ENCODE peak calls at places on chromosome 14, in six cellular contexts. A, B, T, W, L and V are unnamed samples.
A peak's percentile ranks its signal among the peaks of the same experiment; 100 is the strongest.

GRCh38 chr14:88961214-88961613 is 136.8 kb downstream of the TTC8 start:
- DNase-seq in A (no peak), B (no peak), T (no peak), W (no peak), L (no peak), V (no peak)

GRCh38 chr14:101474563-101475467 is 86.5 kb upstream of the DIO3 start:
- DNase-seq in A (peak; percentile 19), B (no peak), T (no peak), W (no peak), L (peak; percentile 14), V (no peak)

GRCh38 chr14:24297190-24297964 is 2.2 kb downstream of the DHRS1 start:
- DNase-seq in A (no peak), B (peak; percentile 64), T (no peak), W (no peak), L (no peak), V (no peak)

GRCh38 chr14:33512201-33512600 is 438.7 kb downstream of the EGLN3 start:
- DNase-seq in A (no peak), B (no peak), T (no peak), W (no peak), L (no peak), V (no peak)

GRCh38 chr14:20697273-20698017 is 8.9 kb downstream of the ANG start:
- DNase-seq in A (peak; percentile 79), B (peak; percentile 79), T (no peak), W (no peak), L (peak; percentile 81), V (no peak)

GRCh38 chr14:50533806-50534205 is 1.4 kb upstream of the MAP4K5 start:
- DNase-seq in A (no peak), B (no peak), T (no peak), W (no peak), L (no peak), V (no peak)

GRCh38 chr14:58914271-58914855 is 274.1 kb upstream of the DAAM1 start:
- DNase-seq in A (no peak), B (no peak), T (no peak), W (no peak), L (no peak), V (no peak)

GRCh38 chr14:62674833-62675232 is 370.4 kb downstream of the KCNH5 start:
- DNase-seq in A (no peak), B (no peak), T (no peak), W (no peak), L (no peak), V (no peak)

GRCh38 chr14:48096869-48097268 is 421.5 kb upstream of the MDGA2 start:
- DNase-seq in A (no peak), B (no peak), T (no peak), W (no peak), L (no peak), V (no peak)

GRCh38 chr14:100240725-100241032 is 1.7 kb downstream of the YY1 start:
- DNase-seq in A (no peak), B (no peak), T (no peak), W (no peak), L (no peak), V (no peak)
- H3K4me1 ChIP-seq in A (peaks cover 68% of the 10 kb centered on the region), B (peaks cover 48% of the 10 kb centered on the region), T (peaks cover 2% of the 10 kb centered on the region), W (no peaks in the 10 kb centered on the region), L (peaks cover 30% of the 10 kb centered on the region), V (peaks cover 71% of the 10 kb centered on the region)

DNA sequence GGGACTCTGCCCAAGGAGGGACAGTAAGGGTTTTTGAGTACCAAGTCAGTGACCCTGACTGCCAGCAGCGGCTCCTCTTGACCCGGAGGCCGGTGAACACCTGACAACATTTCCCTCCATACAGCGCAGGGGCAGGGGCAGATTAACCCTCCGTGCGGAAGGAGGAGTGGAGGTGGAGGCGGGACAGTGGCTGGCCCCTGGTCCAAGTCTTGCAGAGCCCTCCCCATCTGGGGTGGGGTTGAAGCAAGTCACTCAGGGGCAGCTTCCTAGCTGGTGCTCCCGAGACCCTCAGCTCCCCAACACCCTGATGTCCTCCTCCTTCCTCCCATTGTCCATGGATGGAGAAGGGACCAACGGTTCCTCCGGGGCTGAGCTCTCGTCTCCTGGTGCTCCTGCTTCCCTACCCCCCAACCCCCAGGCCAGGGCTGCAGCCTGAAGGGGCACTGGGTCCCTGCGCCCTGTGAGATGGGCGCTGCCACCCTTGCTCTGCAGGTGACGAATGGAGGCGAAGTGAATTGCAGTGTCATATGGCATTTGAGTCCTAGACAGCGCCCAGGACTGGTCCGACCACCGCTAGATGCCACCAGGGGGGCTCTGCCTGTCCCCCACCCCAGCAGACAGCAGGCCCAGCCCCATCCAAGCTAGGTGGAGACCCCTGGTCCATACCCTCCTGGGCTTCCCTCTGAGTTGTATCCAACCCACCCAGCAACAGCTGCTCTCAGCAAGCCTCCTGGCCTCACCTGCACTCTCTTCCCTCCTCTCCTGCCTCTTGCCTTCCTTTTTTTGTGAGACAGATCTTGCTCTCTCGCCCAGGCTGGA is 7.0 kb upstream of the AMN start:
- DNase-seq in A (no peak), B (no peak), T (no peak), W (no peak), L (no peak), V (no peak)
- TF ChIP-seq POLR2A in A (no peak), B (no peak), T (no peak), W (peak; percentile 8), L (no peak), V (no peak)

GRCh38 chr14:68787235-68787727 is 5.6 kb downstream of the ZFP36L1 start:
- DNase-seq in A (peak; percentile 44), B (peak; percentile 53), T (no peak), W (no peak), L (peak; percentile 61), V (no peak)
- H3K4me1 ChIP-seq in A (peaks cover 75% of the 10 kb centered on the region), B (peaks cover 55% of the 10 kb centered on the region), T (peaks cover 11% of the 10 kb centered on the region), W (peaks cover 32% of the 10 kb centered on the region), L (peaks cover 32% of the 10 kb centered on the region), V (peaks cover 74% of the 10 kb centered on the region)

GRCh38 chr14:104752338-104752734 is 611 bp upstream of the SIVA1 start:
- DNase-seq in A (no peak), B (no peak), T (no peak), W (no peak), L (no peak), V (peak; percentile 100)
- TF ChIP-seq POLR2A in A (no peak), B (no peak), T (no peak), W (no peak), L (no peak), V (peak; percentile 21)

DNA sequence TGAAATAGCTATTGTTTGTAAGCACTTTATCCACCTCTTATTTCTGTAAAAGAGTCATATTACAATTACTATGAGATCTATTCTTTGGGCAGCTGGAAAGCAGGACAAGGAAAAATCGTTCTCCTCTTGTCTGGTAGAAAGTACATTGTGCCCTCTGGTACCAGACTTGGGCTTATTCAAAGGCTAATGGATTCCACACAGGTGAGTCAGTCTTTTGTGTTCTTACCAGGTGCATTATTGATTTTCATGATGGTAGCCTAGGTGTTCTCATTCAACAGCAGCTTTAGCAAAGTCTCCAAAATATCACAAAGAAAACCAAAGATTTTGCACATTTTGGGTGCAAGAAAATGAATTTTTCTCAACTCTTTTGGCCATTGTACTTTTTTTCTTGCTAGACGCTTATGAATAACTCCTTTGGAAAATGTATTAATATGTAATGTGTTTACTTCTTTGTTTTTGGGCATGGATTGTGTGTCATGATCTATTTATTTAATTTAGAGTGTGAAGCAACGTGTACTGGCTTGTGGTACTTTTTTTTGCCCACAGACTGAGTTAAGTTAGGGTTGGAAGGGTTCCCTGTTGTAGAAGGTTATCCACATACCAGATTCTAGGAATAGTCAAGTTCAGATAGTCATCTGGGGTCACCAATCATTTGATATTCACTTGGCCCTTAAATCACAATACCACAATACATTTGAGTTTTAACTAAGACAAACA is 26.2 kb downstream of the MNAT1 start:
- DNase-seq in A (no peak), B (no peak), T (peak; percentile 13), W (no peak), L (no peak), V (no peak)
- H3K4me1 ChIP-seq in A (peaks cover 50% of the 10 kb centered on the region), B (peaks cover 28% of the 10 kb centered on the region), T (no peaks in the 10 kb centered on the region), W (peaks cover 6% of the 10 kb centered on the region), L (no peaks in the 10 kb centered on the region), V (peaks cover 20% of the 10 kb centered on the region)

DNA sequence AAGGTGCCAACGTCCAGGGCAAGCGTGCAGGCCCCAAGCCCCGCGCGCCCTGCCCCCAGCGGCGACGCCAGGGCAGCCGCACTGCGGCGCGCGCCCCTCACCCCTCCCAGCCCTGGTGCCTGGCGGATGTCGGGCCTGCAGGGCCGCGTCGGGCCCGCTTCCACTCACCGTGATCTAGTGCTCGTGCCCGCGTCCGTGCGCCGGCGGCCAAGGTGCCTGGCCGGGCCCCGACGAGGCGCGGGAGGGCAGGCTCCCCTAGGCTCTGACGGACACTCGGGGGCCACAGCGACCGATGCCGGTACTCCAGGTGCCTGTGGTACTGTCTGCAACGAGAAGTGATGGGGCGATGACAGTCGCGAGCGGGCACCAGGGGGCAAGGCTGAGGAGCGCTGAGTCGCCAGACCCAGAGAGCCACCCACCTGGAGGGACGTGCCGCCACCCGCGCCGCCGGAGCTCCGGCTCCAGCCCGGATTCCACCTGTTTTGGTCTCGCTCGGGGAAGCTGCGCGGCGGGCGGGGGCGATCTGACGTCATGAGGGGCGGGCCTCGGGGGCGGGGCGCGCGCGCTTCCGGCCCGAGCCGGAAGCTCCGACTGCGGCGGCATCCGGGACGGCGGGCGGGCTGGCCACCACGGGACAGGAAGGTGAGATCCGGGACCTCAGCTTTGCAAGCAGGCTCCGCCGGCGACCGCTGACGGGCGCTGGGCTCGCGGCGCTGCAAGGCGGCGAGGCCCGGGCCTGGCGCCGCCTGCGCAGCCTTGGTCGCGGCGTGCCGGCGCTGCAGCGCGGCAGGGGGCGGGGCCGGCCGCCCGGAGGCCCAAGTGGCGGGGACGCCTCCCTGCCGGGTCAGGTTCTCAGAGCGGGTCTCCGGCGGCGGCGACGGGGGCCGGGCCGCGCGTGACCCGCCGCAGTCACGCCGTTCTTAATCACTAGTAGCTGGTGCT is at the start of the genes LYSET and MOAP1:
- DNase-seq in A (peak; percentile 89), B (peak; percentile 88), T (peak; percentile 71), W (no peak), L (peak; percentile 91), V (peak; percentile 64)
- TF ChIP-seq POLR2A in A (no peak), B (peak; percentile 67), T (peak; percentile 64), W (peak; percentile 88), L (no peak), V (peak; percentile 75)

GRCh38 chr14:87187787-87188186 is 805.2 kb downstream of the GALC start:
- DNase-seq in A (no peak), B (no peak), T (no peak), W (no peak), L (no peak), V (no peak)

GRCh38 chr14:87181288-87181687 is 811.7 kb downstream of the GALC start:
- DNase-seq in A (no peak), B (no peak), T (no peak), W (no peak), L (no peak), V (no peak)

GRCh38 chr14:87184180-87184579 is 808.8 kb downstream of the GALC start:
- DNase-seq in A (no peak), B (no peak), T (no peak), W (no peak), L (no peak), V (no peak)

DNA sequence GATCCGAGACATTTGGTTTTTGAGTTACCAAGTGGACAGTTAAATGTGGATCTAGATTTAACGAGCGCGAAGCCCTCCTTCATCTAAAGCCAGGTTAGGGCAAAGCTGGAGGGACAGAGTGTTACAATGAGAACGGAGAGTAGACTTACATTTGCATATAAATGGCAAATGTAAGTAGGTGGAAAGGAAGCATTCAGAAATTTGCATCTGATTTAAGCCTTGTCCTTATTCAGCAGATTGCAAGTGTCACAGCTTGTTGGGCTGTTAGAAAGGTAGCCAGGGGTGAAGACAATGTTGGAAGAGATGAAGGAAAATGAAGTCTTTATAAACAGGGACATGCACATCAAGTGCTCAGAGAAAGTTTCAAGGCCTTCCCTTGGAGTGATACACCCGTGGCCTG is 806.2 kb downstream of the GALC start:
- DNase-seq in A (no peak), B (no peak), T (peak; percentile 39), W (no peak), L (no peak), V (no peak)
- H3K4me1 ChIP-seq in A (no peaks in the 10 kb centered on the region), B (no peaks in the 10 kb centered on the region), T (peaks cover 2% of the 10 kb centered on the region), W (no peaks in the 10 kb centered on the region), L (no peaks in the 10 kb centered on the region), V (no peaks in the 10 kb centered on the region)